ENCODE peak calls at places on chromosomes 11 and 22, in seven cellular contexts. Q is endothelial cell of umbilical vein, J is OCI-LY7, V is lung, N is astrocyte of the spinal cord, F is PC-3, B is mammary epithelial cell. W is an unnamed sample.

GRCh38 chr22:38505595-38506117 is 455 bp downstream of the DDX17 start:
- DNase-seq in Q (peak), J (peak), V (peak), N (peak), F (peak), B (peak), W (peak)

GRCh38 chr11:69904331-69905201 is 85.3 kb upstream of the FGF3 start:
- DNase-seq in Q (no peak), J (no peak), V (no peak), N (no peak), F (no peak), B (no peak), W (no peak)

GRCh38 chr11:35402751-35403454 is 16.5 kb downstream of the SLC1A2 start:
- DNase-seq in Q (no peak), J (no peak), V (no peak), N (no peak), F (no peak), B (no peak), W (no peak)

GRCh38 chr11:116948375-116948774 is 111.0 kb upstream of the APOA1 start:
- DNase-seq in Q (no peak), J (no peak), V (no peak), N (peak), F (peak), B (peak), W (peak)

GRCh38 chr11:85965202-85965601 is 103.7 kb downstream of the PICALM start:
- DNase-seq in Q (no peak), J (no peak), V (no peak), N (no peak), F (no peak), B (no peak), W (no peak)

GRCh38 chr11:119509277-119509841 is 86.4 kb upstream of the THY1 start:
- DNase-seq in Q (no peak), J (no peak), V (no peak), N (peak), F (no peak), B (peak), W (peak)

GRCh38 chr11:18615628-18616392 is 16.2 kb downstream of the MISFA start:
- DNase-seq in Q (no peak), J (no peak), V (no peak), N (peak), F (no peak), B (peak), W (peak)

GRCh38 chr11:63850946-63851345 is 12.0 kb downstream of the MARK2 start:
- DNase-seq in Q (no peak), J (no peak), V (no peak), N (no peak), F (no peak), B (no peak), W (no peak)

GRCh38 chr11:13776134-13776815 is 107.8 kb downstream of the FAR1 start:
- DNase-seq in Q (no peak), J (peak), V (no peak), N (no peak), F (peak), B (peak), W (peak)

GRCh38 chr11:68990995-68991780 is 10.4 kb upstream of the MRGPRD start:
- DNase-seq in Q (no peak), J (no peak), V (no peak), N (no peak), F (no peak), B (no peak), W (no peak)

GRCh38 chr11:72584933-72585597 is 89.2 kb downstream of the PDE2A start:
- DNase-seq in Q (no peak), J (no peak), V (no peak), N (no peak), F (no peak), B (no peak), W (no peak)

GRCh38 chr11:7448126-7448525 is 37.2 kb upstream of the OLFML1 start:
- DNase-seq in Q (no peak), J (no peak), V (no peak), N (no peak), F (no peak), B (no peak), W (no peak)

GRCh38 chr11:83057721-83058120 is 14.0 kb downstream of the RAB30 start:
- DNase-seq in Q (no peak), J (no peak), V (no peak), N (no peak), F (no peak), B (no peak), W (no peak)
- H3K4me3 ChIP-seq in Q (no peak), J (no peak), V (no peak), N (no peak), F (no peak), B (no peak), W (no peak)

DNA sequence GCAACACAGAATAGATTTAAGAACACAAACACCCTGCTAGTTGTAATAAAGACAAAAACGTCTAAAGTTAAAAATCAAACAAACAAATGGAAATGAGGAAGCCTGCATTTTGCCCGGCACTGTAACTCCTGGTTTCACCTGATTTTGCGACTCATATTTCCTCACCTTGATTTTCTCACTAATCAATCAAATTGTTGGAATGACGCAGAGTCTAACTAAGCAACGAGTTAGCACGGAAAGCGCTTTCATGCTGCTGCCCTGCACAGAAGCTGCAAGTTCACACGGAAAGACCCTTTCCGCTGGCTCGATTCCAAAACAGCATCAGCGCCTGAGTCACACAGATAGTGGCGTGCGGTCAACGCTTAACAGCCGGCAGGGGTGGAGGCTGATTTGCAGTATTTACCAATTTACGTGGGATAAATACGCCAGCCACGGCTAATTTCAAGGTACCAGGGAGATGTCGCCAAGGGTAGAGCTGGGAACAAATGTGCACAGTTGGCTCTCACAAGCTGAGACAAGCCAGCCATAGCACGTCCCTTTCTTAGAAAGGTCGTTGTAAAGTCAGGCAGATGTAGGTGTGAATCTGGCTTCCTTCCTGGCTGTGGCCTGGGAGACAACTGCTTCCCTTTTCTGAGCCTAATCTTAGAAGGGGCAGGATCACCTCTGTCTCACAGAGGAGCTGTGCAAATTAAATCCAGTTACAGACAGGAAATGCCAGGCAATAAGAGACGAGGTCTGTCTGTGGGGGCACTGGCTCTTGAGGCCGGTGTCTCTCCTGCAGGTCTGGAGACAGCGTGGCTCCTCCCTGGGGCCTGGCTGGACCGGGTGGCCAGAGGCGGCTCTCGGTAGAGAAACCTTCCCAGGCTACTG is 76.9 kb upstream of the TTLL12 start:
- DNase-seq in Q (peak), J (no peak), V (peak), N (peak), F (no peak), B (peak), W (peak)
- H3K4me3 ChIP-seq in Q (no peak), J (no peak), V (no peak), N (no peak), F (no peak), B (no peak), W (peak)

GRCh38 chr11:46345881-46346484 is 1.3 kb upstream of the DGKZ start:
- DNase-seq in Q (no peak), J (no peak), V (no peak), N (no peak), F (no peak), B (peak), W (peak)

GRCh38 chr11:46343520-46343919 is 3.7 kb upstream of the DGKZ start:
- DNase-seq in Q (no peak), J (no peak), V (no peak), N (no peak), F (no peak), B (no peak), W (no peak)

GRCh38 chr11:46347637-46348311 is 511 bp downstream of the DGKZ start:
- DNase-seq in Q (no peak), J (no peak), V (no peak), N (no peak), F (no peak), B (no peak), W (no peak)

GRCh38 chr11:46346886-46347636 is at the start of gene DGKZ:
- DNase-seq in Q (peak), J (peak), V (peak), N (peak), F (peak), B (peak), W (peak)

DNA sequence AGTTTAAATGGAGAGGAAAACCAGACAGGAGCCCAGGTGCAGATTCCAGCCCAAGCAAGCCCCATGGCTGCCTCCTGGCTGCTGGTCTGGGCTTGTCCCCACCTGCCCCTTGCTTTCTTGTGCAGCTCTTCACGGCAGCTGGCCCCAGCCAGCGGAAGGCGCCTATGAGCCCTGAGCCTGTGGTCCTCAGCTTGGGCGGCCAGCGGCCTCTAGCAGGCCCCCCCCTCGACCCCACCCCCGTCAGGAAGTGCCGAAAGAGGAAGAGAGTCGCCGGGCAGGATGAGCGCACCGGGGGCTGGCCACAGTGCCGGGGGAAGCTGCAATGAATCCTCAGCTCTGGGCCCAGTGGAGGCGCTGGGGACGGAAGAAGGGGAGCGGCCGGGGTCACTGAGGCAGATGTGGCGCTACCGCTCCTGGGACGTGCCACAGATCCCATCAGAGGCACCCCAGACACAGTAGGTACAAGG is 2.1 kb upstream of the DGKZ start:
- DNase-seq in Q (peak), J (peak), V (peak), N (no peak), F (no peak), B (peak), W (peak)
- H3K4me3 ChIP-seq in Q (peak), J (peak), V (peak), N (no peak), F (no peak), B (peak), W (peak)

GRCh38 chr22:21003782-21004181 is 1.9 kb upstream of the THAP7 start:
- DNase-seq in Q (no peak), J (no peak), V (no peak), N (no peak), F (no peak), B (no peak), W (no peak)
- H3K4me3 ChIP-seq in Q (no peak), J (peak), V (no peak), N (no peak), F (peak), B (no peak), W (peak)

DNA sequence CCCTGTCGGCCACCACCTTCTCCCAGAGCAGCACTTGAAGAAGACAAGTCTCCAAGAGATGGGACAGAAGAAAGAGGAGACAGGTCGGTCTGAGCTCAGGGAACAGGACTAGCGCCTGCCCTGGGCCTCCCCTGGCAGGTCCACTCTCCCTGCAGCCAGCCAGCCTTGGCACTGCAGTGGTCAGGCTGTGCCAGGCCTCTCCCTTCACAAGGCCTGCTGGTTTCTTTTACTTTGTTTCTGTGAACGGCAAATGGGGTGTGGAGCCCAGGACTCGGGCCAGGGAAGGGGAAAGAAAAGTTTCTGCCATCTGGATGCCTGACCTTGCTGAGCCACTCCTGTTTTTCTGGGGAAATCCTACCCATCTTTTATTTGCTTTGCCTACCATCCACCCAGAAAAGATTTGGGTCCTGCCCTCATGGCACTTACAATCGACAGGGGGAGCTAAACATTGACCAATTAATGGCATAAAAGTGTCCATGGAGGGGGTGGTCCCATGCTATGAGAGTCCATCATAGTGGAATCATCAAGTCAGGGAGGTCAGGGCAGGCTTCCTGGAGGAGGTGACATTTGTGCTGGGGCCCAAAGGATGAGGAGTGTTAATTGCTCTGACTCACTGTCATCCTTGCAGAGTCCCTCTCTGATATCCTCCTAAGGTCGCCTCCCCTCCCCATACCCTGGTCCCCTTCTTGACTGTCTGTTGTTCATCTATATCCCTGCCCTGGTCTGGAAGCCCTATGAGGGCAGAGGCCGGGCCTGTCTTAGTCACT is 65.2 kb downstream of the NFAM1 start:
- DNase-seq in Q (no peak), J (no peak), V (no peak), N (no peak), F (no peak), B (no peak), W (no peak)
- H3K4me3 ChIP-seq in Q (no peak), J (no peak), V (no peak), N (no peak), F (no peak), B (no peak), W (no peak)

GRCh38 chr11:12198261-12198925 is 88.0 kb downstream of the MICAL2 start:
- DNase-seq in Q (no peak), J (no peak), V (no peak), N (no peak), F (no peak), B (no peak), W (no peak)

GRCh38 chr11:12193515-12194336 is 83.3 kb downstream of the MICAL2 start:
- DNase-seq in Q (no peak), J (no peak), V (no peak), N (no peak), F (no peak), B (no peak), W (no peak)

GRCh38 chr11:12196862-12197261 is 86.5 kb downstream of the MICAL2 start:
- DNase-seq in Q (no peak), J (no peak), V (no peak), N (no peak), F (no peak), B (no peak), W (no peak)

GRCh38 chr11:12195773-12196172 is 85.4 kb downstream of the MICAL2 start:
- DNase-seq in Q (no peak), J (no peak), V (no peak), N (no peak), F (no peak), B (no peak), W (peak)

DNA sequence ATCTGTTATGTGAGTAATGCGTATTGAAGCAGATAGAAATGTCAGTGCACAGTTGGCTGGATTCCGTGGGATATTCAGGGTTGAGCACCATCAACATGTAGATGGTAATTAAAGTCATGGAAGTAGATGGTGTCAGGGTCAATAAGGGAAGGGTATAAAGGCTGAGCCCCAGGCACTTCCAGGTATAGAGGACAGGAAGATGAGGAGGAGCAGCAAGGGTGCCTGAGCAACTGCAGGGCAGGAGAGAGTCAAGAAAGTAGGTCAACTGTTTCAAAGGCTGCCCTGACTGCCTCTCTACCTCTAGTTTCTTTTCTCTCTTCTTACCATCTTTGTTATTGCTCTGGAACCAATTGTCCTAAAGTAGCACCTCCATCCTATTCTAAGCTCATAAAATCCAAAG is 85.9 kb downstream of the MICAL2 start:
- DNase-seq in Q (no peak), J (no peak), V (no peak), N (no peak), F (no peak), B (no peak), W (peak)
- H3K4me3 ChIP-seq in Q (no peak), J (no peak), V (no peak), N (no peak), F (no peak), B (no peak), W (peak)

DNA sequence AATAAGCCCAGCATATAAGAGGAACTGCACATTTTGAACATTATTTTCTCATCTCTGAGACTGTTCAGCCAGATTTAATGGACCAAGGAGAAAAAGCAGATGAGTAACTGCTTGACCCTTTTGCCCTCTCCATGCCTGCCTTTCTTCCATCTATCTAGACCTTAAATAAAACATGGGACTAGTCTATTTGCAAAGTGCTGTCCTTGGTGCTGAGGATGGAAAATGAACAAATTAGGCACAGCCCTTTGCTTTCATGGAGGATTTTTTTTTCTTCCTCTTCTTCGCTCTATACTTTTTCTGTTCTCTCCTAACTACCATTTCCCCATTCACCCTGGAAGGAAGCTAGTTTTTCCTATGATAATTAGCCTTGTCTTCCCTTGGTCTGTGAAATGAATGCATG is 361.3 kb downstream of the GRM5 start:
- DNase-seq in Q (no peak), J (no peak), V (no peak), N (peak), F (peak), B (peak), W (no peak)
- H3K4me3 ChIP-seq in Q (no peak), J (no peak), V (no peak), N (no peak), F (no peak), B (no peak), W (no peak)